ENCODE peak calls at places on chromosomes 6 and 20, in four cellular contexts. W is breast epithelium, T is spleen, A is A549. Y is an unnamed sample.

GRCh38 chr6:151891524-151891923 is 84.0 kb downstream of the ESR1 start:
- DNase-seq in W (no peak), T (no peak), A (no peak), Y (no peak)

GRCh38 chr6:166494757-166495486 is 91.6 kb downstream of the RAMACL start:
- DNase-seq in T (peak), W (no peak), A (no peak), Y (no peak)

GRCh38 chr6:17385660-17386059 is 7.7 kb upstream of the CAP2 start:
- DNase-seq in A (no peak), W (no peak), T (no peak), Y (no peak)

GRCh38 chr6:143286280-143286795 is 164.2 kb downstream of the ADAT2 start:
- DNase-seq in W (no peak), T (no peak), A (no peak), Y (no peak)

GRCh38 chr6:169296170-169296569 is 42.5 kb upstream of the THBS2 start:
- DNase-seq in T (no peak), A (no peak), W (no peak), Y (no peak)

GRCh38 chr6:34144581-34145160 is 1.2 kb downstream of the GRM4 start:
- DNase-seq in W (no peak), T (peak), A (no peak), Y (no peak)

GRCh38 chr6:53634184-53634631 is 31.3 kb downstream of the KLHL31 start:
- DNase-seq in A (no peak), T (no peak), W (no peak), Y (no peak)

GRCh38 chr6:156782691-156783320 is 5.6 kb downstream of the ARID1B start:
- DNase-seq in T (no peak), A (no peak), W (no peak), Y (no peak)

GRCh38 chr20:55632592-55632991 is 372.7 kb downstream of the CBLN4 start:
- DNase-seq in W (no peak), A (no peak), T (no peak), Y (no peak)

GRCh38 chr6:21769405-21769851 is 175.9 kb downstream of the SOX4 start:
- DNase-seq in A (no peak), W (no peak), T (no peak), Y (no peak)

GRCh38 chr6:4640139-4640538 is 136.1 kb upstream of the CDYL start:
- DNase-seq in W (no peak), A (no peak), T (no peak), Y (no peak)

GRCh38 chr6:37021356-37022129 is 16.1 kb downstream of the FGD2 start:
- DNase-seq in A (peak), W (no peak), T (peak), Y (no peak)

GRCh38 chr20:38434310-38434741 is 802 bp downstream of the SNHG17 start:
- DNase-seq in A (peak), T (peak), W (no peak), Y (no peak)

GRCh38 chr20:38434770-38435554 is at the start of gene SNHG17:
- DNase-seq in T (peak), W (peak), A (peak), Y (peak)

GRCh38 chr20:38433304-38433972 is 1.7 kb downstream of the SNHG17 start:
- DNase-seq in W (no peak), T (no peak), A (no peak), Y (no peak)

GRCh38 chr20:38437796-38438195 is 2.7 kb upstream of the SNHG17 start:
- DNase-seq in T (no peak), W (no peak), A (no peak), Y (no peak)

GRCh38 chr20:38435555-38435939 is 419 bp upstream of the SNHG17 start:
- DNase-seq in W (no peak), T (no peak), A (no peak), Y (no peak)
- H3K4me3 ChIP-seq in W (no peak), T (peak), A (no peak), Y (no peak)

DNA sequence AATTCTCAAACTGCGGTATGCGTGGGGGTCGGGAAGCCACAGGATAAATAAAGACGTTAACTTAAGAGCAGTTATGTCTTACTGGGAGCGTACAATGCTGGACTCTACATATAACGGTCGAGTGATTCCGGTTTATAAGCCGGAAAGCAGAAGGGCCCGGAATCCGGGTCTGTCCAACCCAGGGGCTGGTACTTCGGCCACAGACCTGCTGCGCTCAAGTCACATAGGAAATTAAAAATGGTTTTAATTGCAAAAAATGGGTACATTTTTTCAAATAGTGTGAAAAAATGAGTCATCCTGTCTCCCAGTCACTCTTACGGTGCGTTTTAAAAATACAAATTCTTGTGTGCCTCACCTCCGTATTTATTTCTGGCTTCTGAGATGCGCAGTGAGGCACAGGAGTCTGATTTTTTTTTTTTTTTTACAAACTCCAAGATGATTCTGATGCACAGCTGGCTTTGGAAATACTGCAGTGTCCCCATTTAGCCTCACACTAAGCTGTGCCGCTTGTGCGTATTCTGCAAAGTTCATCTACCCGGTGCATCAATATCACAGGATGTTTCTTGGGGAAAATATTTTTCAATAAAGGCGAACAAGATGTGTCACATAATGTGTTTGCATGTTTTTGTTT is 1.0 kb downstream of the PCIF1 start:
- DNase-seq in A (no peak), W (no peak), T (no peak), Y (no peak)
- TF ChIP-seq POLR2A in A (no peak), W (peak), T (no peak), Y (no peak)

GRCh38 chr6:6320901-6321300 is 439 bp upstream of the F13A1 start:
- DNase-seq in W (no peak), T (no peak), A (no peak), Y (no peak)
- H3K4me3 ChIP-seq in W (peak), T (no peak), A (no peak), Y (no peak)

DNA sequence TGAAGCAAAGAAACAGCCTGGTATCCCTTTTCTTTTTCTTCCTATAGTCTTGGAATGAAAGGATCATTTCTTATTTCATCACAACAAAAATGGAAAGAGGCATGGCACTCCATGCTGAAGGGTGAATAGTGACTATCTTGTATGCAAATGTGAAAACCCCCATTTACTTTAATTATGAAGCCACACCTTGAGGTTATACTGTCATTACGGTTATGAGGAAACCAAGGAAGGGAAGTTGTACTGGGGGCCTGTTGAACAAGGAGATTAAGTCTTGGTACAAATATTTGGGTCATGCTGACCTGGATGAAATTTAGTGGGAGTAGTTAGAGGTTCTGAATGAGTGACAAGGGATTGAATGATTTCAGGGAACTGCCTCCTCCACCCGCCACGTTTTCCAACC is 8.7 kb upstream of the STXBP5 start:
- DNase-seq in A (no peak), T (no peak), W (no peak), Y (no peak)
- TF ChIP-seq POLR2A in A (no peak), T (no peak), W (no peak), Y (no peak)

GRCh38 chr6:8070718-8071117 is 6.5 kb upstream of the BLOC1S5 start:
- DNase-seq in T (no peak), A (no peak), W (no peak), Y (no peak)
- H3K4me3 ChIP-seq in T (no peak), A (no peak), W (no peak), Y (no peak)

GRCh38 chr20:62860391-62860923 is 1.2 kb downstream of the TCFL5 start:
- DNase-seq in A (no peak), W (peak), T (peak), Y (no peak)
- TF ChIP-seq POLR2A in A (no peak), W (no peak), T (no peak), Y (no peak)

GRCh38 chr6:79525272-79526100 is 11.7 kb downstream of the LCA5 start:
- DNase-seq in T (no peak), A (peak), W (no peak), Y (no peak)
- H3K4me3 ChIP-seq in T (no peak), A (no peak), W (no peak), Y (no peak)

DNA sequence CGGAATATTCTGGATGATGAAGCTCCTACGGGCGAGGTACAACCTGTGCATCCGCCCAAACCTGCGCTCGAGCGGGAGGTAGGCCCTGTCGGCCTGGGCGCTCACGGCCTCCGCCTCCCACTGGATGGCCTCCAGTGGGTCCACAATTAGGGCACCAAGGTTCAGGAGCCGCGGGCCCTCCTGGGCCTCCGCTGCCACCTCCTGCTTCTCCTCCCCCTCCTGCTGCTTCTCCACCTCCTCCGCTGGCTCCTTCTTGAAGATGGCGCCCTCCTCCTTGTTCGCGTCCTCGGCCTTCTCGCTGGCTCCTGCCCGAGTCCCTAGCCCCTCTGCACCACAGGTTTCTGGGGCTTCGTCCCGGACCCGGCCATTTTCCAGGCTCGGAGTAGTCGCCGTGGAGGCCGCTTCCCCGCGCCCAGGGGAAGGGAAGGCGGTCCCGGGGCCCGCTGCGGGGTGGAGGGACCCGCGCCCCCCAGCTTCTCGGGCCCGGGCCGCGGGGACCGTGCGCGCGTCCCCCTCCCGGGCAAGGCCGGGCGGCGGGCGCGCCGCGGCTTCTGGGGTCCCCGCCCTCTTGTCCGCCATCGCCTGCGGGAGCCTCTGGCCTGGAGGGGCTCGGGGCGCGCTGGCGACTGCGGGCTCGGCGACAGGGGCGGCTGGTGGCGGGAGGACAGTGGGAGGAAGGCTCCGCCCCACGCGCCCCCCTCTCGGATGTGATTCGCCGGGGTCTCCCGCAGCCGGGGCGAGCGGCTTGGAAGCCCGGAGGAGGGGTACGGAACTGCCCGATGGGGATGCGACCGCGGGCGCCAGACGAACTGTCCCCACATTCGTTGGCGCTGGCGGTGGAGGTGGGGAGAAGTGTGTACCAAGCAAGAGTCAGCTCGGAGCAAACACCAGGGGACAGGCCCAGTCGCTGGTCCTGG is 17.6 kb downstream of the PLAGL2 start:
- DNase-seq in T (peak), A (no peak), W (peak), Y (no peak)
- TF ChIP-seq POLR2A in T (no peak), A (no peak), W (no peak), Y (no peak)

Y was measured in lower leg skin.